ENCODE peak calls at places on chromosomes 16 and 17, in ten cellular contexts. E, A, X, H, Z, P, J, C, T and S are unnamed samples.

GRCh38 chr17:55301521-55302406 is 37.0 kb downstream of the HLF start:
- DNase-seq in E (no peak), A (no peak), X (no peak), H (no peak), Z (no peak), P (no peak), J (no peak), C (no peak), T (peak), S (no peak)

GRCh38 chr16:46883690-46884512 is at the start of gene GPT2:
- DNase-seq in E (peak), A (peak), X (peak), H (peak), Z (peak), P (peak), J (peak), C (peak), T (peak), S (no peak)

GRCh38 chr17:79009397-79010303 is at the start of gene CANT1:
- DNase-seq in E (peak), A (peak), X (peak), H (peak), Z (no peak), P (peak), J (peak), C (peak), T (peak), S (no peak)

GRCh38 chr17:44086364-44087311 is 16.1 kb downstream of the G6PC3 start:
- DNase-seq in E (no peak), A (peak), X (peak), H (no peak), Z (no peak), P (peak), J (no peak), C (peak), T (no peak), S (no peak)

GRCh38 chr17:40563371-40564052 is 1.8 kb downstream of the CCR7 start:
- DNase-seq in E (no peak), A (no peak), X (no peak), H (no peak), Z (no peak), P (no peak), J (no peak), C (no peak), T (no peak), S (no peak)

GRCh38 chr16:8505327-8505991 is 84.9 kb downstream of the TMEM114 start:
- DNase-seq in E (no peak), A (no peak), X (no peak), H (no peak), Z (no peak), P (peak), J (no peak), C (no peak), T (no peak), S (no peak)

GRCh38 chr17:14748036-14748715 is 447.3 kb downstream of the HS3ST3B1 start:
- DNase-seq in E (no peak), A (no peak), X (no peak), H (peak), Z (no peak), P (no peak), J (no peak), C (no peak), T (no peak), S (no peak)

GRCh38 chr17:66351053-66351452 is 48.6 kb downstream of the PRKCA start:
- DNase-seq in E (no peak), A (no peak), X (no peak), H (no peak), Z (no peak), P (no peak), J (peak), C (no peak), T (no peak), S (no peak)

GRCh38 chr16:14193316-14193871 is 122.3 kb downstream of the MRTFB start:
- DNase-seq in E (peak), A (no peak), X (no peak), H (peak), Z (no peak), P (no peak), J (peak), C (no peak), T (no peak), S (no peak)

GRCh38 chr17:77475012-77475976 is 334.5 kb downstream of the SEC14L1 start:
- DNase-seq in E (peak), A (no peak), X (peak), H (peak), Z (no peak), P (no peak), J (no peak), C (no peak), T (no peak), S (no peak)

GRCh38 chr17:65297384-65297783 is 160.2 kb downstream of the RGS9 start:
- DNase-seq in E (no peak), A (no peak), X (no peak), H (no peak), Z (no peak), P (no peak), J (no peak), C (no peak), T (no peak), S (no peak)

GRCh38 chr17:40014375-40014980 is 762 bp upstream of the CSF3 start:
- DNase-seq in E (no peak), A (peak), X (no peak), H (no peak), Z (no peak), P (no peak), J (no peak), C (no peak), T (no peak), S (no peak)

GRCh38 chr16:66360624-66361324 is 5.7 kb upstream of the CDH5 start:
- DNase-seq in E (peak), A (no peak), X (no peak), H (peak), Z (no peak), P (no peak), J (no peak), C (no peak), T (no peak), S (no peak)

GRCh38 chr17:45895304-45895968 is 1.1 kb downstream of the MAPT start:
- DNase-seq in E (no peak), A (peak), X (no peak), H (no peak), Z (no peak), P (peak), J (no peak), C (peak), T (peak), S (no peak)
- TF ChIP-seq CTCF in E (peak), A (no peak), X (no peak), H (no peak), Z (peak), P (peak), J (no peak), C (no peak), T (no peak), S (no peak)

DNA sequence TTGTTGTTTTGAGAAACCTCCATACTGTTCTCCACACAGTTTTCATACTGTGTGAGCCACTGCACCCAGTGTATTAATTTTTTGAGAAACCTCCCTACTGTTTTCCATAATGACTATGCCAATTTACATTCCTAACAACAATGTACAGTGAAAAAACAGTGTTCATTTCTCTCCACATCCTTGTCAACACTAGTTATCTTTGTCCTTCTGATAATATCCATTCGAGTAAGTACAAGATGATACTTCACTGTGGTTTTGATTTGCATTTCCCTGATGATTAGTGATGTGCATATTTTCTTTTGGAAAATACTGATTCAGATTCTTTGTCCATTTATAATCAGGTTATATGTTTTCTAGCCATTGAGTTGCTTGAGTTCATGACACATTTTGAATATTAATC is 462.0 kb downstream of the CDH11 start:
- DNase-seq in E (no peak), A (no peak), X (no peak), H (no peak), Z (no peak), P (no peak), J (no peak), C (no peak), T (no peak), S (no peak)
- H3K4me3 ChIP-seq in E (no peak), A (no peak), X (no peak), H (no peak), Z (no peak), P (no peak), J (no peak), C (no peak), T (no peak), S (no peak)

DNA sequence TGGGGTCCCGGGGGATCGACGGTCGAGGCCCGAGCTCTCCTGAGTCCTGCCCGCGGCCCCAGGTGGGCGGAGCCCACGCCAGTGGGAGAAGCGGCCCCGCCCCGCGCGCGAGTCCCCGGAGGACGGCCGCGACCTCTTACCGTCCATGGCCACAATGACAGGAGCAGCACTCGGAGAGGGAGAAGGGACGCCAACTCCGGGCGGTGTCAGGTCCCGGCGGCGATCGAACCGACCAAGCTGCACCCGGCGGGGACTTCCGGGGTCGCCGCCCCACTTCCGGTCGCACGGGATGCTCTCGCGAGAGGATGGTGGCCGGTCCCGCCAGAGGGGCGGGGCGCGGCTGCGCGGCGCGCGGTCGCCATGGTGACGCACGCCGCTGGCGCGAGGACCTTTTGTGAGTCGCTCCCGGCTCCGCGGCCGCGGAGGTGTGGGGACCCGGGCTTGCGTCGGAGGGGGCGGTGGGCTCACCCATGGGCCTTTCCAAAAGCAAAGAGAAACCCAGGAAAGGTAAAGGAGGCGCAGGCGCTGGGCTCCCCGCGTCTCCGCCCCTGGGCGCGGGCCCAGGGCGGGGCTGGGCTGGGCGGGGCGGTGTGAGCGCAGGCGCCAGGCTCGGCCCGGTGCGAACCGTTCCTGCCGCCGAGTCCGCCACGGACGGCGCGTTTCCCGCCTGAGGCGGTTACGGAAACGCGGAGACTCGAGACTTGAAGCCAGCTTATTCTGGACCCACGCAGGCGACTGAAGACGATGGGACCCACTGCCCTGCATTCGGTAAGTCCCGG is at the start of the genes CHMP1A and SPATA33:
- DNase-seq in E (peak), A (peak), X (peak), H (peak), Z (peak), P (peak), J (peak), C (peak), T (peak), S (no peak)
- TF ChIP-seq CTCF in E (no peak), A (no peak), X (no peak), H (no peak), Z (no peak), P (no peak), J (no peak), C (no peak), T (no peak), S (no peak)

GRCh38 chr17:82440377-82440981 is 10.1 kb downstream of the CYBC1 start:
- DNase-seq in E (no peak), A (no peak), X (no peak), H (peak), Z (no peak), P (no peak), J (no peak), C (no peak), T (no peak), S (no peak)
- H3K4me3 ChIP-seq in E (no peak), A (no peak), X (no peak), H (no peak), Z (no peak), P (no peak), J (no peak), C (no peak), T (no peak), S (no peak)

GRCh38 chr17:82831041-82831817 is 8.6 kb downstream of the ZNF750 start:
- DNase-seq in E (no peak), A (no peak), X (no peak), H (no peak), Z (no peak), P (no peak), J (no peak), C (no peak), T (no peak), S (no peak)
- TF ChIP-seq CTCF in E (no peak), A (no peak), X (no peak), H (no peak), Z (no peak), P (no peak), J (no peak), C (no peak), T (no peak), S (no peak)